ENCODE peak calls at places on chromosome 21, in ten cellular contexts. L is NCI-H1417; D is AG08396; X is activated CD8-positive, alpha-beta T cell treated with anti-CD3 and anti-CD28 coated beads for 36 hours; T is GM13977; Y is left ventricle myocardium inferior; A is progenitor cell of endocrine pancreas; N is effector memory CD4-positive, alpha-beta T cell; V is stimulated activated CD4-positive, alpha-beta T cell treated with anti-CD3 and anti-CD28 coated beads, Interleukin-2, amount 100 ng/mL, for 48 hours; J is lung microvascular endothelial cell. I is an unnamed sample.

GRCh38 chr21:45110873-45111624 is 36.7 kb downstream of the ADARB1 start:
- DNase-seq in J (no peak), L (no peak), Y (no peak), T (no peak), A (no peak), X (no peak), V (no peak), D (no peak), N (no peak), I (no peak)

GRCh38 chr21:34625194-34625593 is 10.3 kb upstream of the RCAN1 start:
- DNase-seq in A (no peak), X (no peak), L (no peak), T (no peak), V (no peak), J (no peak), Y (no peak), N (no peak), D (no peak), I (no peak)

GRCh38 chr21:37563641-37564340 is 197.2 kb downstream of the DYRK1A start:
- DNase-seq in D (peak; percentile 97), J (peak; percentile 95), T (peak; percentile 95), N (peak; percentile 85), L (peak; percentile 98), X (peak; percentile 94), V (peak; percentile 85), A (peak; percentile 28), Y (peak; percentile 94), I (no peak)

GRCh38 chr21:30831194-30831765 is 1.7 kb upstream of the KRTAP7-1 start:
- DNase-seq in Y (no peak), N (peak; percentile 9), A (no peak), X (peak; percentile 65), L (peak; percentile 8), J (peak; percentile 2), V (peak; percentile 47), D (no peak), T (peak; percentile 31), I (peak; percentile 29)

GRCh38 chr21:16794944-16795343 is 717.9 kb upstream of the CXADR start:
- DNase-seq in T (no peak), L (no peak), N (no peak), Y (no peak), D (peak; percentile 53), X (no peak), V (no peak), A (no peak), J (peak; percentile 76), I (peak; percentile 15)

GRCh38 chr21:45140346-45140940 is 66.1 kb downstream of the ADARB1 start:
- DNase-seq in T (peak; percentile 90), J (peak; percentile 95), L (peak; percentile 87), X (peak; percentile 81), Y (peak; percentile 69), A (peak; percentile 69), N (peak; percentile 48), V (peak; percentile 37), D (peak; percentile 88), I (peak; percentile 92)

GRCh38 chr21:45372732-45373355 is 32.1 kb upstream of the COL18A1 start:
- DNase-seq in L (no peak), V (no peak), N (no peak), J (no peak), T (no peak), Y (peak; percentile 1), D (no peak), A (no peak), X (no peak), I (no peak)

GRCh38 chr21:38319781-38320180 is 63.0 kb downstream of the KCNJ15 start:
- DNase-seq in Y (no peak), L (no peak), X (no peak), A (no peak), D (no peak), J (no peak), N (no peak), T (no peak), V (no peak), I (no peak)

GRCh38 chr21:45497846-45498645 is 44.2 kb downstream of the SLC19A1 start:
- DNase-seq in T (no peak), D (no peak), N (no peak), V (no peak), L (no peak), X (no peak), J (no peak), Y (peak; percentile 7), A (no peak), I (no peak)

GRCh38 chr21:42397291-42398129 is 1.7 kb upstream of the TMPRSS3 start:
- DNase-seq in N (no peak), J (no peak), X (peak; percentile 55), L (no peak), A (no peak), D (no peak), T (no peak), Y (no peak), V (no peak), I (no peak)

GRCh38 chr21:44356636-44357035 is 3.2 kb downstream of the TRPM2 start:
- DNase-seq in V (no peak), T (no peak), N (no peak), L (no peak), J (no peak), D (no peak), A (no peak), X (peak; percentile 46), Y (no peak), I (no peak)

GRCh38 chr21:44930543-44930981 is 9.3 kb upstream of the SLX9 start:
- DNase-seq in Y (peak; percentile 37), J (no peak), L (peak; percentile 23), A (no peak), T (peak; percentile 58), V (no peak), X (peak; percentile 89), D (no peak), N (peak; percentile 42), I (no peak)

GRCh38 chr21:22083899-22084298 is 1085.7 kb downstream of the NCAM2 start:
- DNase-seq in J (no peak), A (no peak), D (no peak), N (no peak), L (no peak), Y (no peak), T (no peak), V (no peak), X (no peak), I (no peak)

GRCh38 chr21:17693801-17694200 is 81.1 kb upstream of the BTG3 start:
- DNase-seq in L (no peak), X (no peak), T (no peak), A (no peak), D (no peak), V (no peak), J (no peak), Y (no peak), N (no peak), I (no peak)

GRCh38 chr21:44574457-44575306 is 1.2 kb downstream of the KRTAP10-4 start:
- DNase-seq in D (no peak), L (peak; percentile 59), J (no peak), V (no peak), X (no peak), A (no peak), Y (no peak), N (no peak), T (no peak), I (peak; percentile 67)

GRCh38 chr21:34311561-34312330 is 52.1 kb upstream of the KCNE2 start:
- DNase-seq in D (no peak), T (no peak), X (no peak), V (no peak), J (no peak), A (no peak), L (peak; percentile 58), Y (peak; percentile 18), N (no peak), I (no peak)